ENCODE peak calls at places on chromosomes 2 and 18, in eight cellular contexts. B is K562; F is RPMI7951; I is dermis blood vessel endothelial cell; U is stimulated activated CD4-positive, alpha-beta T cell treated with anti-CD3 and anti-CD28 coated beads, Interleukin-2, amount 100 ng/mL, for 48 hours; C is NCI-H1092 treated with DMSO at 0.1 percent for 48 hours; J is neural crest cell; D is HTR-8/SVneo. Z is an unnamed sample.
A peak's percentile ranks its signal among the peaks of the same experiment; 100 is the strongest.

GRCh38 chr18:55244520-55244919 is 285.3 kb upstream of the CCDC68 start:
- DNase-seq in C (no peak), D (no peak), I (peak; percentile 55), F (no peak), B (no peak), J (no peak), U (no peak), Z (no peak)

GRCh38 chr2:143843696-143844095 is 676.2 kb downstream of the ZEB2 start:
- DNase-seq in C (no peak), U (no peak), I (no peak), J (no peak), D (no peak), F (no peak), B (no peak), Z (no peak)

GRCh38 chr2:233329489-233330135 is 22.0 kb downstream of the SAG start:
- DNase-seq in D (no peak), F (peak; percentile 83), I (peak; percentile 44), J (no peak), U (no peak), C (peak; percentile 57), B (no peak), Z (peak; percentile 37)

GRCh38 chr2:86193901-86194567 is 1.2 kb downstream of the IMMT start:
- DNase-seq in J (no peak), U (no peak), C (no peak), F (peak; percentile 34), D (no peak), B (no peak), I (peak; percentile 21), Z (no peak)

GRCh38 chr2:19809206-19809605 is 92.6 kb downstream of the TTC32 start:
- DNase-seq in D (no peak), U (no peak), I (no peak), F (no peak), C (no peak), J (no peak), B (no peak), Z (no peak)

GRCh38 chr2:128660836-128661235 is 342.2 kb upstream of the HS6ST1 start:
- DNase-seq in B (no peak), I (no peak), U (no peak), F (no peak), J (no peak), D (no peak), C (no peak), Z (no peak)

GRCh38 chr2:234240917-234241316 is 190.4 kb downstream of the SPP2 start:
- DNase-seq in D (no peak), U (no peak), J (no peak), C (no peak), I (no peak), F (peak; percentile 94), B (no peak), Z (peak; percentile 94)

GRCh38 chr2:179584760-179585159 is 276.7 kb downstream of the ZNF385B start:
- DNase-seq in B (no peak), F (no peak), J (no peak), D (no peak), I (no peak), U (no peak), C (no peak), Z (no peak)

GRCh38 chr2:183078163-183078466 is 432 bp upstream of the DUSP19 start:
- DNase-seq in D (peak; percentile 41), C (no peak), F (no peak), J (no peak), I (no peak), B (no peak), U (no peak), Z (no peak)

GRCh38 chr2:48844418-48845155 is 89.1 kb upstream of the LHCGR start:
- DNase-seq in F (no peak), J (no peak), B (no peak), D (no peak), U (no peak), I (no peak), C (no peak), Z (peak; percentile 73)

GRCh38 chr2:206531996-206532543 is 88.7 kb downstream of the ADAM23 start:
- DNase-seq in B (no peak), I (no peak), C (no peak), D (no peak), F (peak; percentile 1), J (no peak), U (no peak), Z (peak; percentile 25)

GRCh38 chr2:191036365-191036764 is 22.4 kb upstream of the STAT1 start:
- DNase-seq in B (no peak), C (no peak), D (no peak), F (no peak), J (no peak), U (no peak), I (peak; percentile 43), Z (no peak)

GRCh38 chr2:240920783-240921231 is 14.7 kb downstream of the CROCC2 start:
- DNase-seq in F (no peak), C (no peak), U (no peak), I (no peak), D (no peak), J (no peak), B (no peak), Z (no peak)

GRCh38 chr18:58545338-58546096 is 83.4 kb downstream of the ALPK2 start:
- DNase-seq in F (no peak), D (no peak), C (no peak), B (no peak), I (no peak), J (no peak), U (no peak), Z (no peak)

GRCh38 chr2:305366-305765 is 17.5 kb upstream of the ALKAL2 start:
- DNase-seq in F (no peak), C (no peak), B (no peak), I (no peak), D (no peak), U (no peak), J (no peak), Z (no peak)

GRCh38 chr18:26546875-26547301 is 1.5 kb downstream of the KCTD1 start:
- DNase-seq in C (no peak), F (no peak), I (no peak), D (no peak), J (peak; percentile 8), U (no peak), B (no peak), Z (no peak)